ENCODE peak calls at places on chromosome 9, in nine cellular contexts. L is body of pancreas, R is aorta, V is PC-9, S is colonic mucosa, X is endothelial cell of umbilical vein, K is endodermal cell, M is sigmoid colon, P is fibroblast of lung. A is an unnamed sample.

GRCh38 chr9:4297795-4298254 is 2.0 kb downstream of the GLIS3 start:
- DNase-seq in L (peak; percentile 71), R (peak; percentile 89), V (peak; percentile 50), S (peak; percentile 66), X (peak; percentile 64), K (peak; percentile 93), M (peak; percentile 88), P (peak; percentile 70), A (no peak)

GRCh38 chr9:98568234-98568922 is 140.4 kb downstream of the GABBR2 start:
- DNase-seq in L (no peak), R (no peak), V (no peak), S (no peak), X (no peak), K (no peak), M (no peak), P (no peak), A (no peak)

GRCh38 chr9:18463991-18464390 is 10.0 kb upstream of the ADAMTSL1 start:
- DNase-seq in L (no peak), R (no peak), V (no peak), S (no peak), X (no peak), K (no peak), M (no peak), P (peak; percentile 56), A (no peak)

GRCh38 chr9:93677641-93678136 is 101.3 kb downstream of the PHF2 start:
- DNase-seq in L (peak; percentile 5), R (peak; percentile 63), V (no peak), S (peak; percentile 12), X (no peak), K (peak; percentile 29), M (peak; percentile 45), P (no peak), A (no peak)

GRCh38 chr9:138097501-138097991 is 220.0 kb downstream of the CACNA1B start:
- DNase-seq in L (peak; percentile 4), R (peak; percentile 34), V (no peak), S (no peak), X (no peak), K (peak; percentile 24), M (peak; percentile 40), P (no peak), A (no peak)

GRCh38 chr9:8760000-8760767 is 960.6 kb upstream of the DMAC1 start:
- DNase-seq in L (no peak), R (no peak), V (no peak), S (no peak), X (no peak), K (peak; percentile 57), M (no peak), P (no peak), A (no peak)

GRCh38 chr9:88387733-88388202 is 476 bp upstream of the SPIN1 start:
- DNase-seq in L (peak; percentile 60), R (peak; percentile 84), V (peak; percentile 59), S (peak; percentile 64), X (peak; percentile 57), K (no peak), M (peak; percentile 79), P (peak; percentile 56), A (no peak)

GRCh38 chr9:135253305-135254004 is 166.0 kb downstream of the OLFM1 start:
- DNase-seq in L (no peak), R (peak; percentile 72), V (no peak), S (no peak), X (no peak), K (peak; percentile 90), M (peak; percentile 50), P (no peak), A (no peak)

GRCh38 chr9:28970241-28970654 is 1397.0 kb upstream of the C9orf72 start:
- DNase-seq in L (no peak), R (no peak), V (no peak), S (no peak), X (no peak), K (peak; percentile 69), M (no peak), P (no peak), A (peak; percentile 87)

GRCh38 chr9:126292736-126293521 is 33.7 kb upstream of the MVB12B start:
- DNase-seq in L (no peak), R (no peak), V (no peak), S (no peak), X (no peak), K (no peak), M (no peak), P (no peak), A (no peak)

GRCh38 chr9:89679581-89679980 is 74.8 kb downstream of the GADD45G start:
- DNase-seq in L (no peak), R (peak; percentile 46), V (no peak), S (no peak), X (no peak), K (no peak), M (no peak), P (no peak), A (no peak)

GRCh38 chr9:106921341-106921899 is 58.5 kb downstream of the ZNF462 start:
- DNase-seq in L (no peak), R (no peak), V (no peak), S (peak; percentile 47), X (peak; percentile 25), K (peak; percentile 60), M (no peak), P (peak; percentile 93), A (no peak)

GRCh38 chr9:121153642-121154041 is 48.0 kb downstream of the RAB14 start:
- DNase-seq in L (no peak), R (no peak), V (no peak), S (no peak), X (no peak), K (no peak), M (no peak), P (peak; percentile 13), A (no peak)

GRCh38 chr9:123346026-123346425 is 10.0 kb upstream of the CRB2 start:
- DNase-seq in L (no peak), R (no peak), V (no peak), S (no peak), X (no peak), K (no peak), M (no peak), P (no peak), A (no peak)
- H3K4me3 ChIP-seq in L (no peak overlapping the region), R (no peak overlapping the region), V (no peak overlapping the region), S (no peak overlapping the region), X (no peak overlapping the region), K (no peak overlapping the region), M (no peak overlapping the region), P (no peak overlapping the region), A (no peak overlapping the region)

DNA sequence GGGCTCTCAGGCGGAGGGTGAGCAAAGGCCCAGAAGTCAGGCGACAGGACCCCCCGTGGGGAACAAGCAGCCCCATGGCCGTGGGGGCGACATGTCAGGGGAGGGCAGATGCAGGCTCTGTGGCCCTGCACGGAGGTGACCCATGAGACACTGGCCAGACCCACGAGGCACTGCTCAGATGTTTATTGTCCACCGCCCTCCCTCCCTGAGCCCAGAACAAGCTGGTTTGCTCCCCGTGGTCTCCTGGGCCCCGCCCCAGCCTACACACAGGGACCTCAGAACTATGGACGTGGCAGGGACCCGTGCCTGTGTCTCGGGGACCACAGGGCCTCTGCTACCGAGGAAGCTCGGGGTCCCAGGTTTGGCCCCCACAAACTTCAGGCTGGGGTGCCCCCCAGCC is 1.9 kb downstream of the FUT7 start:
- DNase-seq in L (no peak), R (no peak), V (no peak), S (no peak), X (no peak), K (no peak), M (no peak), P (no peak), A (no peak)
- H3K27ac ChIP-seq in L (no peak overlapping the region), R (no peak overlapping the region), V (no peak overlapping the region), S (no peak overlapping the region), X (no peak overlapping the region), K (no peak overlapping the region), M (no peak overlapping the region), P (no peak overlapping the region), A (no peak overlapping the region)

DNA sequence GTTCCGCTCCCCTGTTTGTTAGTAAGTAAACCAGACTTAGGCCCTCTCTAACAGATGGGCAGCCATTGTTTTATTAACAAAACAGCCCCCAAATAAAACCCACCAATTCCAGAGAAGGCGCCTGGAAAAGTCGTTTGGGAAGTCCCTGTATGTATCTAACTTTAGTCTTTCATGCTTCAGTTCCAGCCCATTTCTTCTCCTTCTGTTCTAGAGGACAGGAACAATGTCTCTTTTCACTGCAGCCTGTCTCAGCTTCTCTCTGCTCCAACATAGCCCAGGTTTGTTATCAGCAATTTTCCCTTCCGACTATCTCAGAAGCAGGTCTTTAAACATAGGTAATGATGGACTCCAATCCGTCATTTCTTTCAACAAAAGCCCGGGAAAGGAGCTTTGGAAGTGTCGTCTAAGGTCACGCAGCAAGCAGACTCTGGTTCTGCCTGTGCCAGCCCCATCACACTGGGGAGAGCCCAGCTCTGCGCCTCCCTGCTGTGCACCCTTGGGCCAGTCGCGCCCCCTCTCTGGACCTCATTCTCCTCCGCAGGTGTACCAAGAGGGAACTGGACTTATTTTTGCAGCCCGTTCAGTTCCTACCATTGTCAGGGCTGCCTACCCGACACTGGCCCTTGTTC is 9.6 kb upstream of the AKNA start:
- DNase-seq in L (no peak), R (no peak), V (no peak), S (no peak), X (no peak), K (peak; percentile 40), M (no peak), P (no peak), A (no peak)
- H3K4me1 ChIP-seq in L (peaks cover 34% of the 10 kb centered on the region), R (no peaks in the 10 kb centered on the region), V (peaks cover 17% of the 10 kb centered on the region), S (peaks cover 5% of the 10 kb centered on the region), X (no peaks in the 10 kb centered on the region), K (peaks cover 5% of the 10 kb centered on the region), M (no peaks in the 10 kb centered on the region), P (no peaks in the 10 kb centered on the region), A (peaks cover 3% of the 10 kb centered on the region)

GRCh38 chr9:77735515-77735914 is 87.4 kb upstream of the GNA14 start:
- DNase-seq in L (no peak), R (no peak), V (no peak), S (no peak), X (peak; percentile 96), K (no peak), M (no peak), P (peak; percentile 90), A (no peak)

GRCh38 chr9:77726814-77727213 is 78.7 kb upstream of the GNA14 start:
- DNase-seq in L (no peak), R (no peak), V (no peak), S (no peak), X (no peak), K (no peak), M (no peak), P (no peak), A (no peak)

GRCh38 chr9:77729177-77729576 is 81.1 kb upstream of the GNA14 start:
- DNase-seq in L (no peak), R (no peak), V (no peak), S (no peak), X (no peak), K (no peak), M (no peak), P (no peak), A (no peak)

GRCh38 chr9:77731930-77732329 is 83.8 kb upstream of the GNA14 start:
- DNase-seq in L (no peak), R (no peak), V (no peak), S (no peak), X (no peak), K (no peak), M (no peak), P (peak; percentile 29), A (no peak)

DNA sequence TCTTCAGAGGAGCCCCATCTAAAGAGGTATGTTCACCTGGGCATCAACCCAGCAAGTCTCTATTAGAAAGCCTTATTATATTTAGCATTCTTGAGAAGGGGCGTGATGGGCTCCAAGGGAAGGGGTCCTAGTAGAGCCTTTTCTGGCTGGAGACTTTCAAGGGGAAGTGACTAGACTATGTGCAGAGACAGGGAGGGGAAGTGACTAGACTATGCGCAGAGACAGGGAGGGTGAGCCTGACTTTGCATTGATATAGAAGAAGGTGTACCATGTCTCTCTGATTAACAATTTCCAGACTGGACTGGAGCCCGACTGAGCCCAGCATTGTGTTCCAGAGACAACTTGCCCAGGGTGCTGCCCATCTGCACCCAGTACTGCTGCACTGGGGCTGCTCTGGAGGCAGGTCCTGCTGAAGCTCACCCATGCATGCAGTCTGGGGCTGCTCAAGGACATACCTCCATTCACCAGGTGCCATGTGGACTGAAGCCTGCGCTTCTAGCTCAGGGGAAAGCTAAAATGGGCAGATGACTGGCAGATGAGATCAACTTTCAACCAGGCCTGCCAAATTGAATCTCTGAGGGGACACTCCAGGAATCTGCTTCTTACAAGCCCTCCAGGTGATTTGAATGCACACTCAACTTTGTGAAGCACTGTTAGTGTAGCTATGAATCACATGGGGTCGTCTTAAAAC is 83.0 kb upstream of the GNA14 start:
- DNase-seq in L (no peak), R (no peak), V (no peak), S (no peak), X (no peak), K (no peak), M (no peak), P (no peak), A (no peak)
- H3K4me3 ChIP-seq in L (no peak overlapping the region), R (no peak overlapping the region), V (no peak overlapping the region), S (no peak overlapping the region), X (no peak overlapping the region), K (no peak overlapping the region), M (no peak overlapping the region), P (no peak overlapping the region), A (no peak overlapping the region)

A was measured in iPS DF 6.9.